ENCODE peak calls at places on chromosomes 12 and 14, in four cellular contexts. One of them, this sample, is unnamed.

GRCh38 chr12:25962932-25963525 is 4.5 kb downstream of the RASSF8 start:
- DNase-seq in stimulated activated CD8-positive, alpha-beta memory T cell treated with anti-CD3 and anti-CD28 coated beads, Interleukin-12 subunit alpha, Interleukin-12 subunit beta, amount 100 ng/mL, for 4 hours: no peak
- DNase-seq in mesothelial cell of epicardium: no peak
- DNase-seq in cardiac fibroblast: peak
- DNase-seq in this sample: no peak

GRCh38 chr14:102906616-102907302 is 15.7 kb upstream of the AMN start:
- DNase-seq in stimulated activated CD8-positive, alpha-beta memory T cell treated with anti-CD3 and anti-CD28 coated beads, Interleukin-12 subunit alpha, Interleukin-12 subunit beta, amount 100 ng/mL, for 4 hours: no peak
- DNase-seq in mesothelial cell of epicardium: no peak
- DNase-seq in cardiac fibroblast: no peak
- DNase-seq in this sample: no peak

GRCh38 chr14:104223810-104224515 is 85.6 kb downstream of the KIF26A start:
- DNase-seq in stimulated activated CD8-positive, alpha-beta memory T cell treated with anti-CD3 and anti-CD28 coated beads, Interleukin-12 subunit alpha, Interleukin-12 subunit beta, amount 100 ng/mL, for 4 hours: no peak
- DNase-seq in mesothelial cell of epicardium: no peak
- DNase-seq in cardiac fibroblast: no peak
- DNase-seq in this sample: no peak

GRCh38 chr12:4974217-4974616 is 64.5 kb downstream of the KCNA1 start:
- DNase-seq in stimulated activated CD8-positive, alpha-beta memory T cell treated with anti-CD3 and anti-CD28 coated beads, Interleukin-12 subunit alpha, Interleukin-12 subunit beta, amount 100 ng/mL, for 4 hours: no peak
- DNase-seq in mesothelial cell of epicardium: no peak
- DNase-seq in cardiac fibroblast: no peak
- DNase-seq in this sample: no peak

GRCh38 chr12:8912910-8913309 is 1.4 kb upstream of the PHC1 start:
- DNase-seq in stimulated activated CD8-positive, alpha-beta memory T cell treated with anti-CD3 and anti-CD28 coated beads, Interleukin-12 subunit alpha, Interleukin-12 subunit beta, amount 100 ng/mL, for 4 hours: no peak
- DNase-seq in mesothelial cell of epicardium: no peak
- DNase-seq in cardiac fibroblast: no peak
- DNase-seq in this sample: no peak

GRCh38 chr12:119475650-119476049 is 117.9 kb upstream of the TMEM233 start:
- DNase-seq in stimulated activated CD8-positive, alpha-beta memory T cell treated with anti-CD3 and anti-CD28 coated beads, Interleukin-12 subunit alpha, Interleukin-12 subunit beta, amount 100 ng/mL, for 4 hours: no peak
- DNase-seq in mesothelial cell of epicardium: no peak
- DNase-seq in cardiac fibroblast: no peak
- DNase-seq in this sample: no peak

GRCh38 chr14:54362759-54363437 is 33.9 kb upstream of the CDKN3 start:
- DNase-seq in stimulated activated CD8-positive, alpha-beta memory T cell treated with anti-CD3 and anti-CD28 coated beads, Interleukin-12 subunit alpha, Interleukin-12 subunit beta, amount 100 ng/mL, for 4 hours: no peak
- DNase-seq in mesothelial cell of epicardium: no peak
- DNase-seq in cardiac fibroblast: no peak
- DNase-seq in this sample: no peak

GRCh38 chr12:21223930-21224329 is 92.9 kb downstream of the SLCO1B1 start:
- DNase-seq in stimulated activated CD8-positive, alpha-beta memory T cell treated with anti-CD3 and anti-CD28 coated beads, Interleukin-12 subunit alpha, Interleukin-12 subunit beta, amount 100 ng/mL, for 4 hours: no peak
- DNase-seq in mesothelial cell of epicardium: no peak
- DNase-seq in cardiac fibroblast: no peak
- DNase-seq in this sample: no peak

GRCh38 chr14:51202914-51203665 is 37.0 kb upstream of the TMX1 start:
- DNase-seq in stimulated activated CD8-positive, alpha-beta memory T cell treated with anti-CD3 and anti-CD28 coated beads, Interleukin-12 subunit alpha, Interleukin-12 subunit beta, amount 100 ng/mL, for 4 hours: no peak
- DNase-seq in mesothelial cell of epicardium: no peak
- DNase-seq in cardiac fibroblast: no peak
- DNase-seq in this sample: no peak

GRCh38 chr14:33837943-33838683 is 112.8 kb downstream of the EGLN3 start:
- DNase-seq in stimulated activated CD8-positive, alpha-beta memory T cell treated with anti-CD3 and anti-CD28 coated beads, Interleukin-12 subunit alpha, Interleukin-12 subunit beta, amount 100 ng/mL, for 4 hours: no peak
- DNase-seq in mesothelial cell of epicardium: no peak
- DNase-seq in cardiac fibroblast: no peak
- DNase-seq in this sample: no peak

GRCh38 chr12:85260904-85261303 is 19.1 kb upstream of the ALX1 start:
- DNase-seq in stimulated activated CD8-positive, alpha-beta memory T cell treated with anti-CD3 and anti-CD28 coated beads, Interleukin-12 subunit alpha, Interleukin-12 subunit beta, amount 100 ng/mL, for 4 hours: no peak
- DNase-seq in mesothelial cell of epicardium: no peak
- DNase-seq in cardiac fibroblast: no peak
- DNase-seq in this sample: no peak